ENCODE peak calls at places on chromosomes 2 and 18, in five cellular contexts. One of them, this sample, is unnamed.

GRCh38 chr2:73981081-73981968 is 3.4 kb upstream of the TET3 start:
- DNase-seq in cardiac muscle cell: no peak
- DNase-seq in right atrium auricular region: no peak
- DNase-seq in ovary: no peak
- DNase-seq in tibial artery: no peak
- DNase-seq in this sample: peak; percentile 82

GRCh38 chr2:200862532-200863000 is 1.9 kb downstream of the CLK1 start:
- DNase-seq in cardiac muscle cell: peak; percentile 67
- DNase-seq in right atrium auricular region: no peak
- DNase-seq in ovary: peak; percentile 51
- DNase-seq in tibial artery: no peak
- DNase-seq in this sample: no peak

GRCh38 chr2:32864337-32864736 is 82.4 kb upstream of the LTBP1 start:
- DNase-seq in cardiac muscle cell: peak; percentile 80
- DNase-seq in right atrium auricular region: no peak
- DNase-seq in ovary: no peak
- DNase-seq in tibial artery: no peak
- DNase-seq in this sample: no peak

GRCh38 chr18:63930774-63931354 is 18.2 kb upstream of the HMSD start:
- DNase-seq in cardiac muscle cell: no peak
- DNase-seq in right atrium auricular region: no peak
- DNase-seq in ovary: no peak
- DNase-seq in tibial artery: no peak
- DNase-seq in this sample: no peak

GRCh38 chr18:33584845-33585775 is 7.1 kb downstream of the ASXL3 start:
- DNase-seq in cardiac muscle cell: no peak
- DNase-seq in right atrium auricular region: no peak
- DNase-seq in ovary: no peak
- DNase-seq in tibial artery: no peak
- DNase-seq in this sample: no peak

GRCh38 chr18:8162797-8163196 is 446.4 kb upstream of the RAB12 start:
- DNase-seq in cardiac muscle cell: no peak
- DNase-seq in right atrium auricular region: no peak
- DNase-seq in ovary: no peak
- DNase-seq in tibial artery: no peak
- DNase-seq in this sample: no peak

GRCh38 chr18:70249118-70249517 is 39.7 kb upstream of the SOCS6 start:
- DNase-seq in cardiac muscle cell: peak; percentile 16
- DNase-seq in right atrium auricular region: no peak
- DNase-seq in ovary: no peak
- DNase-seq in tibial artery: no peak
- DNase-seq in this sample: no peak

GRCh38 chr2:227862741-227863588 is 8.5 kb upstream of the DAW1 start:
- DNase-seq in cardiac muscle cell: peak; percentile 93
- DNase-seq in right atrium auricular region: peak; percentile 79
- DNase-seq in ovary: no peak
- DNase-seq in tibial artery: no peak
- DNase-seq in this sample: peak; percentile 69

GRCh38 chr2:150036622-150037021 is 449.0 kb upstream of the MMADHC start:
- DNase-seq in cardiac muscle cell: no peak
- DNase-seq in right atrium auricular region: no peak
- DNase-seq in ovary: no peak
- DNase-seq in tibial artery: no peak
- DNase-seq in this sample: no peak

GRCh38 chr2:209121691-209122090 is 302.2 kb upstream of the MAP2 start:
- DNase-seq in cardiac muscle cell: no peak
- DNase-seq in right atrium auricular region: no peak
- DNase-seq in ovary: no peak
- DNase-seq in tibial artery: no peak
- DNase-seq in this sample: no peak

GRCh38 chr2:9385841-9386240 is 37.5 kb downstream of the ITGB1BP1 start:
- DNase-seq in cardiac muscle cell: no peak
- DNase-seq in right atrium auricular region: no peak
- DNase-seq in ovary: no peak
- DNase-seq in tibial artery: peak; percentile 39
- DNase-seq in this sample: no peak

GRCh38 chr2:85178154-85178553 is 45.0 kb downstream of the TCF7L1 start:
- DNase-seq in cardiac muscle cell: no peak
- DNase-seq in right atrium auricular region: no peak
- DNase-seq in ovary: no peak
- DNase-seq in tibial artery: no peak
- DNase-seq in this sample: no peak

GRCh38 chr2:157470321-157470720 is 26.4 kb upstream of the CYTIP start:
- DNase-seq in cardiac muscle cell: no peak
- DNase-seq in right atrium auricular region: no peak
- DNase-seq in ovary: no peak
- DNase-seq in tibial artery: no peak
- DNase-seq in this sample: no peak

GRCh38 chr18:33210575-33211189 is 229.8 kb downstream of the CCDC178 start:
- DNase-seq in cardiac muscle cell: peak; percentile 45
- DNase-seq in right atrium auricular region: no peak
- DNase-seq in ovary: no peak
- DNase-seq in tibial artery: no peak
- DNase-seq in this sample: no peak

GRCh38 chr2:98883780-98884211 is 52.2 kb downstream of the CRACDL start:
- DNase-seq in cardiac muscle cell: no peak
- DNase-seq in right atrium auricular region: peak; percentile 38
- DNase-seq in ovary: no peak
- DNase-seq in tibial artery: no peak
- DNase-seq in this sample: no peak

GRCh38 chr2:84708442-84708841 is 172.4 kb downstream of the TRABD2A start:
- DNase-seq in cardiac muscle cell: no peak
- DNase-seq in right atrium auricular region: no peak
- DNase-seq in ovary: no peak
- DNase-seq in tibial artery: no peak
- DNase-seq in this sample: no peak

GRCh38 chr18:49898421-49898820 is 85.1 kb upstream of the ACAA2 start:
- DNase-seq in cardiac muscle cell: peak; percentile 89
- DNase-seq in right atrium auricular region: no peak
- DNase-seq in ovary: peak; percentile 23
- DNase-seq in tibial artery: no peak
- DNase-seq in this sample: no peak

DNA sequence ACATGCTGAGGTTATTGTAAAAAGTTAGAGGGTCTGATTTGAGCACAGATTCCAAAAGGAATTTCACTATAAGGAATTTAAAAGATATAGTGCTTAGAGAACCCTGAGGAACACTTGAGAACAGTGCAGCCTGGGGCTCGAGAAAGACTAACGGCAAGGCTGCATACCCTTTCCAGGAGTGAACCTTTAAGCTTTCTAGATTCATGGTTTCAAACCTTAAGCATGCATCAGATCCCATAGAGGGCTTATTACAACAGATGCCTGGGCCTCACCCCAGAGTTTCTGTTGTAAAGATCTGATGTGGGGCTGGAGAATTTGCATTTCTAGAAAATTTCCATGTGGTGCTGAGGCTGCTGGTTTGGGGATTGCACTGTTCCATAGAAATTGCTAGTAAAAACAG is 90.5 kb upstream of the IL1R2 start:
- DNase-seq in cardiac muscle cell: no peak
- DNase-seq in right atrium auricular region: no peak
- DNase-seq in ovary: no peak
- DNase-seq in tibial artery: no peak
- DNase-seq in this sample: no peak
- H3K27ac ChIP-seq in cardiac muscle cell: no peak overlapping the region
- H3K27ac ChIP-seq in right atrium auricular region: no peak overlapping the region
- H3K27ac ChIP-seq in ovary: no peak overlapping the region
- H3K27ac ChIP-seq in tibial artery: no peak overlapping the region
- H3K27ac ChIP-seq in this sample: no peak overlapping the region

DNA sequence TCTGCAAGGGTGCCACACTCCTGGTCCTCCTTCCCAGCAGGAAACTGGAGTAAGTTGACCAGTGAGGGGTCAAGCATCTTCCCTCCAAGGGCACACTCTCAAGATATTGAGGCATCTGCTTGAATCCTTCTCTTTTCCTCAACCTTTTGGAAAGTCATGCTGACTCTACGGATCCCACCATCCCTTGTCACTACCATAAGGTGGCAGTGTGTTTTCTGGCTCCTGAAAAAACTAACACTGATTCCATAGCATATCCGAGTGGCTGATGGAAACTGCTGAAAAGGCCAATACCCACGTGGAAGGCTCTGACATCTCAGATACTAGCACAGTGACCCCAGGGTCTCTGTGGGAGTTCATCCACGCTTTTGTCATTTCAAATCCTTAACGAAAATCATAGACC is 37.1 kb downstream of the GPR45 start:
- DNase-seq in cardiac muscle cell: no peak
- DNase-seq in right atrium auricular region: no peak
- DNase-seq in ovary: no peak
- DNase-seq in tibial artery: no peak
- DNase-seq in this sample: no peak
- H3K36me3 ChIP-seq in cardiac muscle cell: peaks cover 23% of the 10 kb centered on the region
- H3K36me3 ChIP-seq in right atrium auricular region: peaks cover 74% of the 10 kb centered on the region
- H3K36me3 ChIP-seq in ovary: no peaks in the 10 kb centered on the region
- H3K36me3 ChIP-seq in tibial artery: peaks cover 51% of the 10 kb centered on the region
- H3K36me3 ChIP-seq in this sample: peaks cover 42% of the 10 kb centered on the region

DNA sequence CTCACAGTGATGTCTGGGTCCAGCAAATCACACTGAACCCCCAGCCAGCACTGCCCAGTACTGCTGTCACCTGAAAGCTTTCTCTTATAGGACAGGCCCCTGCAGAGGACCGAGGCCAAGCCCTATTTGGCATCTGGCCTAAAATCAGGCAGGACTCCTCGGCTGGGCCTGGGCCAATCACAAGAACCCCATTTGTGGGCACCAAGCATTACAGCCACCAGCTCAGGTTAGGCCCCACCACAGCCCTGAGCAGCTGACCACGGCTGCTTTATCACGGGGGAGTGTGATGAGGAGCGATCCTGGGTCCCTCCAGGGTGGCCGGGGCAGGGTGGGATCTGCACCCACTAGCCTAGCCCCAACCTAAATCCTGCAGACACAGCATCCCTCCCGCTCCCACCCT is 8.2 kb downstream of the BIN1 start:
- DNase-seq in cardiac muscle cell: no peak
- DNase-seq in right atrium auricular region: no peak
- DNase-seq in ovary: no peak
- DNase-seq in tibial artery: no peak
- DNase-seq in this sample: peak; percentile 69
- H3K27ac ChIP-seq in cardiac muscle cell: no peak overlapping the region
- H3K27ac ChIP-seq in right atrium auricular region: no peak overlapping the region
- H3K27ac ChIP-seq in ovary: no peak overlapping the region
- H3K27ac ChIP-seq in tibial artery: no peak overlapping the region
- H3K27ac ChIP-seq in this sample: no peak overlapping the region

DNA sequence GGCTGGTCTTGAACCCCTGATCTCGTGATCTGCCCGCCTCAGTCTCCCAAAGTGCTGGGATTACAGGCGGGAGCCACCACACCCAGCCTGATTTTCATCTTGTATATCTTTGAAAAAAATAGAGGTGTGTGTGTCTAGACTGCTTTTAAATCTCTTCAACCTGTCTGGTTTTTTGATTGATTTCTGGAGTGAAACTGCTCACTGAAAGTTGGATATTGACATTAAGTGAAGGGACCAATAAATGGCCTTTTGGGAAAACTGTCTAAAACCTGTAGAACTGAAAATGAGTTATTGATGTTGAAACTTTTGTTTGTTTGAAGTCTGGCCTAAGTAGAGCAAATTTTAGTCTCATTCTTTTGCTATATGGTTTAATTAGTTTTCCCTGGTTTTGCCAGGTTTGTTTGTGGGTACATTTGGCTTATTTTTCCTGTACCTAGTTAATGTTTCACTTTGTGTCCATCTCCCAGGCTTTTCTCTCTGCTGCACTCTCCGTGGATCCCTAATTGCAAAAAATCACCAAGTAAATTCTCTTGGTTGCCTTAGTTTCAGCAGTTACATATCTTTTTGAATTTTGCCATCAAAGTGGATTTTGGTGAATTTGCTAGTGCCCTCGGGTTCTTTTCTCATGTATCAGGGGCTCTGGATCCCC is 144.3 kb downstream of the MAP4K4 start:
- DNase-seq in cardiac muscle cell: no peak
- DNase-seq in right atrium auricular region: no peak
- DNase-seq in ovary: no peak
- DNase-seq in tibial artery: no peak
- DNase-seq in this sample: no peak
- H3K36me3 ChIP-seq in cardiac muscle cell: peaks cover 49% of the 10 kb centered on the region
- H3K36me3 ChIP-seq in right atrium auricular region: peaks cover 62% of the 10 kb centered on the region
- H3K36me3 ChIP-seq in ovary: no peaks in the 10 kb centered on the region
- H3K36me3 ChIP-seq in tibial artery: peaks cover 10% of the 10 kb centered on the region
- H3K36me3 ChIP-seq in this sample: peaks cover 25% of the 10 kb centered on the region